ENCODE peak calls at places on chromosome 1, in seven cellular contexts. F is A549, M is IMR-90, V is upper lobe of left lung, A is uterus, C is Peyer's patch, T is heart left ventricle. H is an unnamed sample.

GRCh38 chr1:100035214-100035613 is 65.4 kb downstream of the SLC35A3 start:
- DNase-seq in F (no peak), M (no peak), V (no peak), A (no peak), C (no peak), T (no peak), H (no peak)

GRCh38 chr1:110235839-110236682 is 25.9 kb downstream of the KCNC4 start:
- DNase-seq in F (no peak), M (peak; percentile 85), V (no peak), A (no peak), C (no peak), T (no peak), H (no peak)

GRCh38 chr1:204376919-204377799 is 17.4 kb upstream of the PLEKHA6 start:
- DNase-seq in F (peak; percentile 81), M (no peak), V (no peak), A (no peak), C (no peak), T (no peak), H (no peak)

GRCh38 chr1:22857661-22858060 is 115.0 kb downstream of the LACTBL1 start:
- DNase-seq in F (no peak), M (no peak), V (no peak), A (no peak), C (no peak), T (no peak), H (no peak)

GRCh38 chr1:150695561-150695960 is 1.4 kb downstream of the GOLPH3L start:
- DNase-seq in F (no peak), M (peak; percentile 12), V (no peak), A (no peak), C (no peak), T (no peak), H (no peak)

GRCh38 chr1:200488375-200489165 is 78.7 kb upstream of the ZNF281 start:
- DNase-seq in F (peak; percentile 44), M (peak; percentile 85), V (peak; percentile 51), A (peak; percentile 24), C (peak; percentile 26), T (no peak), H (peak; percentile 58)

GRCh38 chr1:20370628-20371200 is 80.0 kb downstream of the VWA5B1 start:
- DNase-seq in F (no peak), M (no peak), V (no peak), A (no peak), C (no peak), T (no peak), H (no peak)

GRCh38 chr1:65401612-65402011 is 18.9 kb upstream of the LEPR start:
- DNase-seq in F (no peak), M (no peak), V (no peak), A (no peak), C (no peak), T (no peak), H (no peak)

GRCh38 chr1:246613131-246613758 is 47.0 kb downstream of the CNST start:
- DNase-seq in F (no peak), M (no peak), V (no peak), A (no peak), C (no peak), T (no peak), H (no peak)

GRCh38 chr1:226873771-226874578 is 3.6 kb downstream of the PSEN2 start:
- DNase-seq in F (no peak), M (no peak), V (no peak), A (no peak), C (no peak), T (no peak), H (no peak)

GRCh38 chr1:173360478-173361063 is 116.6 kb upstream of the PRDX6 start:
- DNase-seq in F (no peak), M (no peak), V (no peak), A (no peak), C (no peak), T (no peak), H (no peak)

GRCh38 chr1:7948950-7949349 is 8.3 kb upstream of the TNFRSF9 start:
- DNase-seq in F (no peak), M (peak; percentile 87), V (no peak), A (no peak), C (no peak), T (no peak), H (no peak)

DNA sequence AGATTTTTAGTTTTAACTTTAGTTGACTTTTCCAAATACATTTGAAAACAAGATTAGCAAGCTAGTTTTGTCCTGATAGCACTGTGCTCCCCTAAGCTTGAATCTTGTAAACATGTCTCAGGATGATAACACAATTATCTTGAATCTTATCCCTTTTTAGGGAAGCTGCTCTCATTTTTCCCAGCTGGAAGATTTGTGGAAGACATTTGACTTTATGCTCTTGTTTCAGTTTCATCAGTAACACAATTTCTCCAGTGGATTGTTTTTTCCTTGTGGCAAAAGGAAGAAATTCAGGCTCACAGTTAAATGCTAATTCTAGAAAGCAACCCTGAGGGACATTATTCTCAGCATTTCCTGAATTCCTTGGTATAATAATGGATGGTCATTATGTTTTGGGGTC is 88.8 kb downstream of the CDC7 start:
- DNase-seq in F (no peak), M (no peak), V (no peak), A (no peak), C (no peak), T (no peak), H (no peak)
- H3K27ac ChIP-seq in F (no peak overlapping the region), M (no peak overlapping the region), V (no peak overlapping the region), A (peak overlapping the region; percentile 80), C (no peak overlapping the region), T (no peak overlapping the region), H (no peak overlapping the region)

GRCh38 chr1:16187748-16188401 is 24.6 kb downstream of the ARHGEF19 start:
- DNase-seq in F (no peak), M (peak; percentile 89), V (peak; percentile 75), A (peak; percentile 86), C (peak; percentile 69), T (peak; percentile 74), H (peak; percentile 77)
- TF ChIP-seq POLR2A in F (no peak), M (peak; percentile 66), V (no peak), A (no peak), C (no peak), T (no peak), H (no peak)

GRCh38 chr1:42958488-42959317 is at the start of gene SLC2A1:
- DNase-seq in F (peak; percentile 76), M (peak; percentile 94), V (peak; percentile 93), A (peak; percentile 77), C (peak; percentile 97), T (peak; percentile 93), H (peak; percentile 91)
- TF ChIP-seq CTCF in F (no peak), M (no peak), V (peak; percentile 33), A (no peak), C (no peak), T (no peak), H (no peak)

GRCh38 chr1:61124078-61124477 is 41.7 kb downstream of the NFIA start:
- DNase-seq in F (no peak), M (no peak), V (no peak), A (no peak), C (no peak), T (no peak), H (no peak)

GRCh38 chr1:61123321-61123720 is 41.0 kb downstream of the NFIA start:
- DNase-seq in F (no peak), M (no peak), V (no peak), A (no peak), C (no peak), T (no peak), H (no peak)

GRCh38 chr1:61120998-61121397 is 38.6 kb downstream of the NFIA start:
- DNase-seq in F (no peak), M (no peak), V (no peak), A (no peak), C (no peak), T (no peak), H (no peak)

GRCh38 chr1:61121631-61122030 is 39.3 kb downstream of the NFIA start:
- DNase-seq in F (no peak), M (no peak), V (no peak), A (no peak), C (no peak), T (no peak), H (no peak)

GRCh38 chr1:61122389-61122788 is 40.0 kb downstream of the NFIA start:
- DNase-seq in F (no peak), M (no peak), V (no peak), A (no peak), C (no peak), T (no peak), H (no peak)
- H3K27ac ChIP-seq in F (peak overlapping the region; percentile 72), M (no peak overlapping the region), V (no peak overlapping the region), A (no peak overlapping the region), C (no peak overlapping the region), T (no peak overlapping the region), H (no peak overlapping the region)

GRCh38 chr1:67052741-67053534 is 1.0 kb downstream of the SLC35D1 start:
- DNase-seq in F (peak; percentile 14), M (peak; percentile 42), V (peak; percentile 45), A (peak; percentile 16), C (peak; percentile 39), T (peak; percentile 35), H (peak; percentile 66)

GRCh38 chr1:67058242-67058641 is 4.3 kb upstream of the SLC35D1 start:
- DNase-seq in F (no peak), M (no peak), V (no peak), A (no peak), C (no peak), T (no peak), H (no peak)

GRCh38 chr1:67053535-67053784 is 488 bp downstream of the SLC35D1 start:
- DNase-seq in F (peak; percentile 19), M (no peak), V (peak; percentile 36), A (peak; percentile 70), C (peak; percentile 39), T (peak; percentile 74), H (peak; percentile 57)

GRCh38 chr1:67058761-67059160 is 4.8 kb upstream of the SLC35D1 start:
- DNase-seq in F (no peak), M (peak; percentile 47), V (no peak), A (no peak), C (no peak), T (no peak), H (no peak)

DNA sequence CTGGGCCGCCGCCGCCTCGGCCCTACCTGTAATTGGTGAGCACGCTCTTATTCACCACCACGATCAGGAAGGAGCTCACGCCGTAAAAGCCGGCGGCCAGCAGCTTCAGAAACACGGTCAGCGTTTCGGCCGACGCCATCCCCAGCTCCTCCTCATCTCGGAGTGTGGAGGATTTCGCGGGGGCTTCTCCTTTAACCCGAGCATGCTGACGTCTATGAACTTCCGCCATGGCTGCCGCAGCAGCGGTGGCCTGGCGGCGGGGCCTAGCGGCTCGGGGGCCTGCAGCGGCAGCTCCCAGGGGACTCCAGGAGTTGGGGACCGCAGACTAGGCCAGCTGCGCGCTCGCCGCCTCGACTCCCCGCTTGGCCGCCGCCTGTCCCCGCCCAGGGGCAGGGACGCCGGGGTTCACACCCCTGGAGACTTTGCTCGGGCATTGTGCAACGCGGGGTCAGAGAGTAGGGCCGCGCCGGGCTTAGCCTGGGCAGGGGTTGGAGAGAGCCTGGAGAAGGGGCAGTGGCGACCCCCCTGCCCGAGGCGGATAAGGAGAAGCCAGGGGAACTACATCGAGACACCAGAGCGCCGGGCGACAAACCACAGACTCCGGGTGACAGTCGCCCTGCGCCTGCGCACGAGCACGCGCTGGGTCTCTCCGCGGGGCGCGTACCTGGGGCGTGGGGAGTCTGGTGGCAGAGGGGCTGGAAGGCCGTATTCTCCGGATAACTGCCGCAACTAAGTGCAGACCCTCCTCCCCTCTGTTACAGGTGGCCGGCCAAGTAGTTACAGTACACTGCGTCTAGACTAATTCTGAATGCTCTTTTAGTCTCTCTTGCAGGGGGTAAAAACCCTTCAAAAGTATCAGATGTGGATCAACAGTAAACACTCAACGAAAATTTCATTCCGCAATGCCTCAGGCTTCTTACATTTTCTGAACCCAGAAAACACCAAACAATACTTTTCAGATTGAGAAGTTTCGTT is at the start of gene SLC35D1:
- DNase-seq in F (peak; percentile 54), M (peak; percentile 53), V (peak; percentile 75), A (peak; percentile 71), C (peak; percentile 80), T (peak; percentile 84), H (peak; percentile 69)
- TF ChIP-seq POLR2A in F (peak; percentile 6), M (peak; percentile 82), V (peak; percentile 73), A (peak; percentile 59), C (peak; percentile 78), T (no peak), H (peak; percentile 62)